ENCODE peak calls at places on chromosome 7, in six cellular contexts. D is SK-N-SH, X is HCT116, A is K562, O is GM12878, Y is H1. N is an unnamed sample.

GRCh38 chr7:112204072-112204775 is 2.0 kb downstream of the DOCK4 start:
- DNase-seq in D (peak), A (no peak), Y (no peak), X (no peak), O (no peak), N (no peak)

GRCh38 chr7:116610721-116611120 is 61.3 kb upstream of the MET start:
- DNase-seq in O (no peak), X (no peak), D (no peak), A (no peak), Y (no peak), N (no peak)

GRCh38 chr7:7099584-7100014 is 82.7 kb upstream of the C1GALT1 start:
- DNase-seq in D (no peak), Y (peak), A (peak), X (peak), O (no peak), N (peak)

GRCh38 chr7:22751341-22751740 is 24.3 kb downstream of the IL6 start:
- DNase-seq in Y (no peak), O (no peak), D (no peak), A (no peak), X (no peak), N (no peak)

GRCh38 chr7:123096976-123097375 is 101.5 kb upstream of the TAS2R16 start:
- DNase-seq in X (no peak), A (no peak), O (no peak), D (no peak), Y (no peak), N (no peak)

GRCh38 chr7:50531928-50532327 is 33.3 kb downstream of the DDC start:
- DNase-seq in O (no peak), X (no peak), D (peak), A (no peak), Y (no peak), N (no peak)

GRCh38 chr7:22438994-22439393 is 61.0 kb downstream of the STEAP1B start:
- DNase-seq in X (no peak), D (no peak), A (no peak), O (no peak), Y (no peak), N (no peak)

GRCh38 chr7:157787275-157787701 is 450.5 kb downstream of the DNAJB6 start:
- DNase-seq in A (no peak), X (no peak), O (no peak), D (no peak), Y (no peak), N (no peak)

GRCh38 chr7:22109761-22110160 is 164.1 kb upstream of the CDCA7L start:
- DNase-seq in O (no peak), A (peak), Y (peak), D (peak), X (peak), N (no peak)

GRCh38 chr7:7563269-7563668 is 3.4 kb upstream of the MIOS start:
- DNase-seq in O (no peak), Y (no peak), A (no peak), D (no peak), X (no peak), N (peak)

GRCh38 chr7:73520673-73521635 is 1.1 kb downstream of the BAZ1B start:
- DNase-seq in D (peak), Y (no peak), X (no peak), O (no peak), A (no peak), N (peak)

GRCh38 chr7:73517241-73517995 is 4.7 kb downstream of the BAZ1B start:
- DNase-seq in O (no peak), A (no peak), D (no peak), X (no peak), Y (no peak), N (no peak)

GRCh38 chr7:73521636-73522080 is 435 bp downstream of the BAZ1B start:
- DNase-seq in D (peak), A (peak), Y (peak), O (no peak), X (no peak), N (peak)

GRCh38 chr7:73519867-73520672 is 2.0 kb downstream of the BAZ1B start:
- DNase-seq in X (no peak), A (no peak), Y (no peak), D (no peak), O (no peak), N (peak)

GRCh38 chr7:73518470-73518869 is 3.6 kb downstream of the BAZ1B start:
- DNase-seq in D (no peak), A (no peak), X (no peak), O (no peak), Y (no peak), N (no peak)
- TF ChIP-seq JUND in D (no peak), A (no peak), X (no peak), O (no peak), Y (no peak), N (no peak)

GRCh38 chr7:27971171-27971570 is 209.4 kb downstream of the JAZF1 start:
- DNase-seq in X (no peak), Y (no peak), D (no peak), O (no peak), A (no peak), N (no peak)

GRCh38 chr7:27970350-27970749 is 210.2 kb downstream of the JAZF1 start:
- DNase-seq in Y (no peak), D (no peak), X (no peak), A (no peak), O (no peak), N (no peak)

GRCh38 chr7:27976531-27976930 is 204.1 kb downstream of the JAZF1 start:
- DNase-seq in O (no peak), Y (no peak), X (no peak), D (no peak), A (no peak), N (no peak)

GRCh38 chr7:27973625-27974024 is 207.0 kb downstream of the JAZF1 start:
- DNase-seq in D (no peak), O (no peak), A (no peak), X (no peak), Y (no peak), N (no peak)

DNA sequence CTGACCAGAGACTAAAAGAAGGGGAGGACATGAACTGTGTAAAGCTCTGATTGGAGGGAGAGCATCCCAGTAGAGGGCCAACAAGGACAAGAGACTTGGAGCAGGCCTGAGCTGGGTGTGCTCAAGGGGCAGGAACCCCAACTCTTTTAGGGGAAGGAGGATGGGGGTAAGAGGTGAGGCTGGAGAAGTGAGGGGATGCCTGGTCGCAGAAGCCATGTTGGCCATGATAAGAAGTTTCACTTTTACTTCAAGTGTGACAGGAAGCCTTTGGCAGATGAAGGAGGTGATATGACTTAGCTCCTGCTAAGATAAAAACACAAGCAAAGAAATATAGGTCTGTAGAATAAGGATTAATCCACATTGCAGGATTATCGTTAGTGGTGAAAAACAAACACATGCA is 208.3 kb downstream of the JAZF1 start:
- DNase-seq in A (no peak), D (no peak), Y (no peak), X (no peak), O (no peak), N (no peak)
- TF ChIP-seq JUND in A (no peak), D (no peak), Y (no peak), X (no peak), O (no peak), N (no peak)

DNA sequence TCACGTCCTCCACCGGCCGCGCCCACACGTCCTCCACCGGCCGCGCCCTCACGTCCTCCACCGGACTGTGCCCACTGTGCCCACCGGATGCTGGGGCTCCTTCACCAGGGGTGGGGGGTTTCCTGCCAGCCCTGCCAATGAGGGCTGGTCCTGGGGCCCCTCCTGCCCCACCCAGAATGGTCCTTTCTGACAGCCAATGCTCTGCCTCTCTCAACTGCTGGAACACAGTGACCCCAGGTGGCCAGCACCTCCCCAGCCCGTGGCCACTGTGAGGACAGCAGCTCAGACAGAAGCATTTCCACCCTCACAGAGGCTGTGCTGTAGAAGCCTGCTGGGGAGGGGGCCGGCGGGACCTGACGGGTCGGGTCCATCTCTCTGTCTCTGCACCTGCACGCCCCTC is 90.1 kb upstream of the DNAAF5 start:
- DNase-seq in X (peak), D (no peak), O (no peak), Y (no peak), A (peak), N (peak)
- TF ChIP-seq JUND in X (no peak), D (no peak), O (no peak), Y (no peak), A (no peak), N (no peak)

DNA sequence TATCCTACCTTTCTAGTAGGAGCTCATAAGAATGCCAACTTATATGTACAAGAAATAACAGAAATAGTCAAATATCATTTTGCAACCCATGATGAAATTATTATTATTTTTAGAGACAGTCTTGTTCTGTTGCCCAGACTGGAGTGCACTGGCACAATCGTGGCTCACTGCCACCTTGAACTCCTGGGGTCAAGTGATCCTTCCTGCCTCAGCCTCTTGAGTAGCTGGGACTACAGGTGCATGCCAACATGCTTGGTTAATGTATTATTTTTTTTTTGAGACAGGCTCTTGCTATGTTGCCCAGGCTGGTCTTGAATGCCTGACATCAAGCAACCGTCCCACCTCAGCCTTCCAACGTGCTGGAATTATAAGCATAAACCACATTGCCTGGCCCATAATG is 44.8 kb downstream of the TNPO3 start:
- DNase-seq in Y (no peak), X (no peak), A (no peak), O (no peak), D (no peak), N (no peak)
- TF ChIP-seq JUND in Y (no peak), X (no peak), A (no peak), O (no peak), D (no peak), N (no peak)

N was measured in T47D.